ENCODE peak calls at places on chromosomes 5 and 9, in six cellular contexts. One of them, this sample, is unnamed.

GRCh38 chr5:15214010-15214409 is 286.0 kb upstream of the FBXL7 start:
- DNase-seq in hepatocyte: no peak
- DNase-seq in kidney epithelial cell: no peak
- DNase-seq in GM20000: no peak
- DNase-seq in nephron progenitor cell: no peak
- DNase-seq in AG10803: no peak
- DNase-seq in this sample: no peak

GRCh38 chr5:134242146-134242545 is 16.3 kb upstream of the PPP2CA start:
- DNase-seq in AG10803: peak
- DNase-seq in GM20000: no peak
- DNase-seq in nephron progenitor cell: no peak
- DNase-seq in kidney epithelial cell: no peak
- DNase-seq in hepatocyte: peak
- DNase-seq in this sample: no peak

GRCh38 chr5:154118385-154118784 is 72.1 kb upstream of the GALNT10 start:
- DNase-seq in GM20000: no peak
- DNase-seq in nephron progenitor cell: no peak
- DNase-seq in kidney epithelial cell: no peak
- DNase-seq in hepatocyte: no peak
- DNase-seq in AG10803: no peak
- DNase-seq in this sample: no peak

GRCh38 chr5:39171647-39172046 is 47.7 kb downstream of the FYB1 start:
- DNase-seq in kidney epithelial cell: no peak
- DNase-seq in AG10803: no peak
- DNase-seq in hepatocyte: no peak
- DNase-seq in nephron progenitor cell: no peak
- DNase-seq in GM20000: no peak
- DNase-seq in this sample: no peak

GRCh38 chr9:108363321-108363720 is 492.5 kb downstream of the ACTL7B start:
- DNase-seq in GM20000: no peak
- DNase-seq in kidney epithelial cell: no peak
- DNase-seq in AG10803: no peak
- DNase-seq in nephron progenitor cell: no peak
- DNase-seq in hepatocyte: no peak
- DNase-seq in this sample: no peak

GRCh38 chr5:85395526-85395925 is 1010.8 kb upstream of the EDIL3 start:
- DNase-seq in AG10803: no peak
- DNase-seq in kidney epithelial cell: no peak
- DNase-seq in hepatocyte: no peak
- DNase-seq in GM20000: no peak
- DNase-seq in nephron progenitor cell: no peak
- DNase-seq in this sample: no peak

GRCh38 chr5:13913962-13914361 is 30.5 kb downstream of the DNAH5 start:
- DNase-seq in GM20000: no peak
- DNase-seq in nephron progenitor cell: no peak
- DNase-seq in kidney epithelial cell: no peak
- DNase-seq in AG10803: no peak
- DNase-seq in hepatocyte: no peak
- DNase-seq in this sample: no peak

GRCh38 chr5:168683247-168683926 is 104.2 kb upstream of the PANK3 start:
- DNase-seq in AG10803: no peak
- DNase-seq in GM20000: no peak
- DNase-seq in nephron progenitor cell: no peak
- DNase-seq in hepatocyte: no peak
- DNase-seq in kidney epithelial cell: no peak
- DNase-seq in this sample: no peak

GRCh38 chr9:36222449-36222848 is 31.7 kb downstream of the CLTA start:
- DNase-seq in kidney epithelial cell: no peak
- DNase-seq in hepatocyte: no peak
- DNase-seq in GM20000: no peak
- DNase-seq in AG10803: peak
- DNase-seq in nephron progenitor cell: no peak
- DNase-seq in this sample: no peak

GRCh38 chr5:83991566-83992224 is 271.0 kb upstream of the HAPLN1 start:
- DNase-seq in GM20000: no peak
- DNase-seq in kidney epithelial cell: peak
- DNase-seq in AG10803: peak
- DNase-seq in hepatocyte: no peak
- DNase-seq in nephron progenitor cell: no peak
- DNase-seq in this sample: no peak

GRCh38 chr9:135602789-135603481 is 36.4 kb downstream of the GLT6D1 start:
- DNase-seq in kidney epithelial cell: no peak
- DNase-seq in nephron progenitor cell: peak
- DNase-seq in AG10803: peak
- DNase-seq in hepatocyte: peak
- DNase-seq in GM20000: peak
- DNase-seq in this sample: peak

GRCh38 chr5:13591621-13592020 is 352.9 kb downstream of the DNAH5 start:
- DNase-seq in AG10803: peak
- DNase-seq in nephron progenitor cell: no peak
- DNase-seq in hepatocyte: no peak
- DNase-seq in kidney epithelial cell: peak
- DNase-seq in GM20000: no peak
- DNase-seq in this sample: no peak

GRCh38 chr9:73143606-73144328 is 7.9 kb upstream of the ANXA1 start:
- DNase-seq in hepatocyte: peak
- DNase-seq in AG10803: peak
- DNase-seq in GM20000: no peak
- DNase-seq in nephron progenitor cell: no peak
- DNase-seq in kidney epithelial cell: peak
- DNase-seq in this sample: no peak

GRCh38 chr9:110728058-110728457 is 59.5 kb downstream of the MUSK start:
- DNase-seq in AG10803: no peak
- DNase-seq in GM20000: no peak
- DNase-seq in hepatocyte: no peak
- DNase-seq in nephron progenitor cell: no peak
- DNase-seq in kidney epithelial cell: no peak
- DNase-seq in this sample: no peak

GRCh38 chr5:57209316-57210040 is 35.6 kb downstream of the GPBP1 start:
- DNase-seq in AG10803: peak
- DNase-seq in kidney epithelial cell: no peak
- DNase-seq in nephron progenitor cell: no peak
- DNase-seq in GM20000: no peak
- DNase-seq in hepatocyte: no peak
- DNase-seq in this sample: no peak

GRCh38 chr5:5078009-5078897 is 61.9 kb upstream of the ADAMTS16 start:
- DNase-seq in nephron progenitor cell: no peak
- DNase-seq in kidney epithelial cell: no peak
- DNase-seq in hepatocyte: peak
- DNase-seq in GM20000: no peak
- DNase-seq in AG10803: no peak
- DNase-seq in this sample: no peak
- TF ChIP-seq CTCF in nephron progenitor cell: no peak
- TF ChIP-seq CTCF in kidney epithelial cell: peak
- TF ChIP-seq CTCF in hepatocyte: no peak
- TF ChIP-seq CTCF in GM20000: no peak
- TF ChIP-seq CTCF in AG10803: no peak
- TF ChIP-seq CTCF in this sample: no peak

GRCh38 chr9:107136296-107136695 is 146.8 kb upstream of the RAD23B start:
- DNase-seq in hepatocyte: no peak
- DNase-seq in GM20000: no peak
- DNase-seq in kidney epithelial cell: no peak
- DNase-seq in nephron progenitor cell: no peak
- DNase-seq in AG10803: no peak
- DNase-seq in this sample: no peak

GRCh38 chr9:107127608-107128007 is 155.5 kb upstream of the RAD23B start:
- DNase-seq in AG10803: no peak
- DNase-seq in kidney epithelial cell: no peak
- DNase-seq in nephron progenitor cell: no peak
- DNase-seq in GM20000: no peak
- DNase-seq in hepatocyte: no peak
- DNase-seq in this sample: no peak

GRCh38 chr9:107131108-107131799 is 151.8 kb upstream of the RAD23B start:
- DNase-seq in GM20000: no peak
- DNase-seq in kidney epithelial cell: no peak
- DNase-seq in nephron progenitor cell: no peak
- DNase-seq in AG10803: no peak
- DNase-seq in hepatocyte: peak
- DNase-seq in this sample: no peak
- TF ChIP-seq CTCF in GM20000: no peak
- TF ChIP-seq CTCF in kidney epithelial cell: no peak
- TF ChIP-seq CTCF in nephron progenitor cell: no peak
- TF ChIP-seq CTCF in AG10803: no peak
- TF ChIP-seq CTCF in hepatocyte: no peak
- TF ChIP-seq CTCF in this sample: no peak

GRCh38 chr9:130445268-130445983 is 665 bp downstream of the ASS1 start:
- DNase-seq in hepatocyte: peak
- DNase-seq in nephron progenitor cell: no peak
- DNase-seq in kidney epithelial cell: no peak
- DNase-seq in AG10803: peak
- DNase-seq in GM20000: no peak
- DNase-seq in this sample: no peak
- TF ChIP-seq CTCF in hepatocyte: peak
- TF ChIP-seq CTCF in nephron progenitor cell: no peak
- TF ChIP-seq CTCF in kidney epithelial cell: no peak
- TF ChIP-seq CTCF in AG10803: no peak
- TF ChIP-seq CTCF in GM20000: no peak
- TF ChIP-seq CTCF in this sample: no peak

GRCh38 chr5:124972703-124973102 is 226.3 kb upstream of the ZNF608 start:
- DNase-seq in AG10803: no peak
- DNase-seq in kidney epithelial cell: no peak
- DNase-seq in nephron progenitor cell: no peak
- DNase-seq in hepatocyte: no peak
- DNase-seq in GM20000: no peak
- DNase-seq in this sample: no peak
- TF ChIP-seq CTCF in AG10803: no peak
- TF ChIP-seq CTCF in kidney epithelial cell: no peak
- TF ChIP-seq CTCF in nephron progenitor cell: no peak
- TF ChIP-seq CTCF in hepatocyte: no peak
- TF ChIP-seq CTCF in GM20000: no peak
- TF ChIP-seq CTCF in this sample: peak

DNA sequence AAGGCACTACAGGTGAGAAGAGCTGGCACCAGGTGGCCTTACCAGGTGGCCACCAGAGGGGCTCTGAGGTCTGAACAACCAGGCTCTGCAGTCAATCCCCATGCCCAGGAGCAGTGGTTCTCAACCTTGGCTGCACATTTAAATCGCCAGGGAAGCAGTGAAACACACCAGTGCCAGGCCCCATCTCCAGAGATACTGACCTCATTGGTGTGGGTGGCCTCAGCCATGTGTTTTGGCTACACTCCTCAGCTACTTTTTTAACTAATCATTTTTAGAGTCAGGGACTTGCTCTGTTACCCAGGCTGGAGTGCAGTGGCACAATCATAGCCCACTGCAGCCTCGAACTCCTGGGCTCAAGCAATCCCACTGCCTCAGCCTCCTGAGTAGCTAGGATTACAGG is 56.0 kb downstream of the GABBR2 start:
- DNase-seq in GM20000: no peak
- DNase-seq in nephron progenitor cell: no peak
- DNase-seq in hepatocyte: no peak
- DNase-seq in kidney epithelial cell: no peak
- DNase-seq in AG10803: peak
- DNase-seq in this sample: no peak
- TF ChIP-seq CTCF in GM20000: no peak
- TF ChIP-seq CTCF in nephron progenitor cell: no peak
- TF ChIP-seq CTCF in hepatocyte: no peak
- TF ChIP-seq CTCF in kidney epithelial cell: no peak
- TF ChIP-seq CTCF in AG10803: no peak
- TF ChIP-seq CTCF in this sample: no peak

GRCh38 chr5:59744531-59744992 is 149.0 kb downstream of the PDE4D start:
- DNase-seq in nephron progenitor cell: no peak
- DNase-seq in hepatocyte: no peak
- DNase-seq in kidney epithelial cell: no peak
- DNase-seq in AG10803: peak
- DNase-seq in GM20000: no peak
- DNase-seq in this sample: no peak

GRCh38 chr5:59749782-59750520 is 143.6 kb downstream of the PDE4D start:
- DNase-seq in AG10803: peak
- DNase-seq in kidney epithelial cell: no peak
- DNase-seq in hepatocyte: no peak
- DNase-seq in GM20000: no peak
- DNase-seq in nephron progenitor cell: no peak
- DNase-seq in this sample: no peak

GRCh38 chr5:59745422-59745863 is 148.1 kb downstream of the PDE4D start:
- DNase-seq in kidney epithelial cell: no peak
- DNase-seq in hepatocyte: peak
- DNase-seq in AG10803: peak
- DNase-seq in nephron progenitor cell: no peak
- DNase-seq in GM20000: no peak
- DNase-seq in this sample: no peak

GRCh38 chr5:59741599-59741998 is 151.9 kb downstream of the PDE4D start:
- DNase-seq in nephron progenitor cell: no peak
- DNase-seq in AG10803: no peak
- DNase-seq in GM20000: no peak
- DNase-seq in kidney epithelial cell: no peak
- DNase-seq in hepatocyte: no peak
- DNase-seq in this sample: no peak

GRCh38 chr5:59746261-59746765 is 147.2 kb downstream of the PDE4D start:
- DNase-seq in hepatocyte: peak
- DNase-seq in GM20000: no peak
- DNase-seq in nephron progenitor cell: no peak
- DNase-seq in AG10803: peak
- DNase-seq in kidney epithelial cell: no peak
- DNase-seq in this sample: no peak
- TF ChIP-seq CTCF in hepatocyte: no peak
- TF ChIP-seq CTCF in GM20000: no peak
- TF ChIP-seq CTCF in nephron progenitor cell: no peak
- TF ChIP-seq CTCF in AG10803: peak
- TF ChIP-seq CTCF in kidney epithelial cell: no peak
- TF ChIP-seq CTCF in this sample: no peak

GRCh38 chr5:179588166-179588565 is 35.3 kb downstream of the HNRNPH1 start:
- DNase-seq in nephron progenitor cell: no peak
- DNase-seq in hepatocyte: no peak
- DNase-seq in GM20000: no peak
- DNase-seq in AG10803: no peak
- DNase-seq in kidney epithelial cell: no peak
- DNase-seq in this sample: no peak
- TF ChIP-seq CTCF in nephron progenitor cell: no peak
- TF ChIP-seq CTCF in hepatocyte: no peak
- TF ChIP-seq CTCF in GM20000: no peak
- TF ChIP-seq CTCF in AG10803: no peak
- TF ChIP-seq CTCF in kidney epithelial cell: no peak
- TF ChIP-seq CTCF in this sample: no peak